ENCODE peak calls at places on chromosomes 16 and 17, in ten cellular contexts. B is spleen, A is NCI-H226, L is AG09309, R is mucosa of descending colon, S is HT1080, J is NCI-H1092, Y is T-cell, U is kidney epithelial cell, P is NCI-H82. H is an unnamed sample.

GRCh38 chr17:9140550-9141422 is 119.5 kb downstream of the NTN1 start:
- DNase-seq in B (no peak), A (no peak), L (no peak), R (no peak), S (no peak), J (no peak), Y (no peak), U (no peak), P (no peak), H (no peak)

GRCh38 chr17:1576500-1576899 is 13.9 kb upstream of the PITPNA start:
- DNase-seq in B (peak; percentile 84), A (no peak), L (no peak), R (peak; percentile 60), S (no peak), J (no peak), Y (no peak), U (no peak), P (no peak), H (no peak)

GRCh38 chr16:24701521-24701951 is 27.9 kb upstream of the TNRC6A start:
- DNase-seq in B (no peak), A (peak; percentile 53), L (no peak), R (no peak), S (peak; percentile 75), J (no peak), Y (no peak), U (no peak), P (no peak), H (no peak)

GRCh38 chr17:76816590-76817135 is 51.5 kb upstream of the MGAT5B start:
- DNase-seq in B (no peak), A (peak; percentile 46), L (peak; percentile 4), R (no peak), S (peak; percentile 71), J (peak; percentile 46), Y (peak; percentile 43), U (peak; percentile 12), P (peak; percentile 79), H (peak; percentile 62)

GRCh38 chr17:72967263-72967962 is 125.1 kb downstream of the SLC39A11 start:
- DNase-seq in B (no peak), A (no peak), L (no peak), R (no peak), S (no peak), J (no peak), Y (no peak), U (no peak), P (peak; percentile 75), H (no peak)

GRCh38 chr17:80868022-80868609 is 123.5 kb upstream of the CHMP6 start:
- DNase-seq in B (peak; percentile 14), A (no peak), L (no peak), R (no peak), S (no peak), J (no peak), Y (no peak), U (no peak), P (no peak), H (no peak)

GRCh38 chr17:51636291-51636690 is 375.9 kb downstream of the UTP18 start:
- DNase-seq in B (no peak), A (no peak), L (no peak), R (no peak), S (no peak), J (no peak), Y (no peak), U (no peak), P (peak; percentile 17), H (no peak)

GRCh38 chr16:86117235-86117634 is 218.3 kb downstream of the IRF8 start:
- DNase-seq in B (no peak), A (no peak), L (no peak), R (no peak), S (no peak), J (no peak), Y (no peak), U (no peak), P (no peak), H (no peak)

GRCh38 chr16:450385-450784 is 24.9 kb downstream of the RAB11FIP3 start:
- DNase-seq in B (no peak), A (no peak), L (no peak), R (no peak), S (no peak), J (no peak), Y (no peak), U (no peak), P (no peak), H (no peak)

GRCh38 chr17:73850426-73850825 is 206.2 kb upstream of the SDK2 start:
- DNase-seq in B (no peak), A (no peak), L (no peak), R (no peak), S (no peak), J (no peak), Y (no peak), U (no peak), P (no peak), H (no peak)

GRCh38 chr17:80269405-80269807 is 8.8 kb downstream of the RNF213 start:
- DNase-seq in B (no peak), A (no peak), L (no peak), R (no peak), S (no peak), J (no peak), Y (no peak), U (no peak), P (no peak), H (no peak)

GRCh38 chr16:8655184-8655717 is 19.2 kb upstream of the ABAT start:
- DNase-seq in B (peak; percentile 37), A (peak; percentile 25), L (no peak), R (no peak), S (peak; percentile 42), J (no peak), Y (no peak), U (no peak), P (no peak), H (peak; percentile 49)

GRCh38 chr17:35778641-35779196 is 16.7 kb downstream of the MMP28 start:
- DNase-seq in B (no peak), A (no peak), L (no peak), R (no peak), S (no peak), J (no peak), Y (no peak), U (no peak), P (no peak), H (no peak)

H was measured in glutamatergic neuron.